ENCODE peak calls at places on chromosomes 2 and 18, in eight cellular contexts. L is lower lobe of right lung; O is OCI-LY7; P is adrenal gland; R is breast epithelium; J is endodermal cell; D is right atrium auricular region; V is CD4-positive, alpha-beta memory T cell. Q is an unnamed sample. For H3K4me1, the result is how much of the 10 kb centered on the place peaks cover.

GRCh38 chr2:108637304-108637669 is 82.0 kb upstream of the RANBP2 start:
- DNase-seq in L (no peak), O (no peak), P (peak), R (no peak), J (no peak), D (peak), V (no peak), Q (no peak)

GRCh38 chr2:230203110-230203676 is 16.6 kb downstream of the SP110 start:
- DNase-seq in L (no peak), O (peak), P (no peak), R (no peak), J (no peak), D (no peak), V (no peak), Q (no peak)

GRCh38 chr2:175855794-175856453 is 146.1 kb downstream of the LNPK start:
- DNase-seq in L (no peak), O (no peak), P (peak), R (no peak), J (no peak), D (peak), V (no peak), Q (no peak)

GRCh38 chr18:76396792-76397191 is 98.2 kb downstream of the ZNF516 start:
- DNase-seq in L (no peak), O (no peak), P (peak), R (no peak), J (no peak), D (no peak), V (no peak), Q (no peak)

GRCh38 chr2:60459896-60460295 is 93.6 kb downstream of the BCL11A start:
- DNase-seq in L (no peak), O (no peak), P (no peak), R (no peak), J (no peak), D (no peak), V (no peak), Q (no peak)

GRCh38 chr2:29765711-29766110 is 155.7 kb downstream of the ALK start:
- DNase-seq in L (no peak), O (no peak), P (no peak), R (no peak), J (no peak), D (no peak), V (no peak), Q (no peak)

GRCh38 chr2:232026941-232027340 is 65.4 kb downstream of the DIS3L2 start:
- DNase-seq in L (no peak), O (no peak), P (no peak), R (no peak), J (no peak), D (no peak), V (no peak), Q (no peak)

GRCh38 chr2:132478669-132479068 is 62.1 kb downstream of the GPR39 start:
- DNase-seq in L (no peak), O (no peak), P (no peak), R (no peak), J (no peak), D (no peak), V (no peak), Q (no peak)

GRCh38 chr2:26179446-26179907 is 6.6 kb downstream of the GAREM2 start:
- DNase-seq in L (no peak), O (no peak), P (no peak), R (no peak), J (peak), D (no peak), V (no peak), Q (no peak)

GRCh38 chr18:80175451-80176235 is 66.6 kb downstream of the ADNP2 start:
- DNase-seq in L (no peak), O (no peak), P (no peak), R (no peak), J (no peak), D (no peak), V (peak), Q (peak)

GRCh38 chr2:145006957-145007672 is 487.2 kb upstream of the ZEB2 start:
- DNase-seq in L (no peak), O (no peak), P (no peak), R (no peak), J (no peak), D (peak), V (no peak), Q (no peak)

GRCh38 chr2:162773352-162773751 is 65.2 kb downstream of the KCNH7 start:
- DNase-seq in L (no peak), O (no peak), P (no peak), R (no peak), J (no peak), D (no peak), V (no peak), Q (no peak)

GRCh38 chr18:79465392-79465991 is 69.8 kb downstream of the NFATC1 start:
- DNase-seq in L (no peak), O (peak), P (no peak), R (no peak), J (peak), D (no peak), V (no peak), Q (no peak)

GRCh38 chr18:13137041-13137938 is 81.3 kb upstream of the LDLRAD4 start:
- DNase-seq in L (peak), O (no peak), P (no peak), R (no peak), J (no peak), D (no peak), V (peak), Q (peak)

GRCh38 chr2:171069286-171069956 is 91.3 kb downstream of the TLK1 start:
- DNase-seq in L (no peak), O (no peak), P (no peak), R (no peak), J (no peak), D (no peak), V (no peak), Q (no peak)

GRCh38 chr2:38176619-38177021 is 100.7 kb upstream of the CYP1B1 start:
- DNase-seq in L (no peak), O (no peak), P (no peak), R (no peak), J (no peak), D (no peak), V (no peak), Q (no peak)

GRCh38 chr2:205865794-205866490 is 183.6 kb downstream of the NRP2 start:
- DNase-seq in L (no peak), O (no peak), P (peak), R (no peak), J (no peak), D (no peak), V (no peak), Q (no peak)

GRCh38 chr2:3288455-3289163 is 89.0 kb downstream of the EIPR1 start:
- DNase-seq in L (peak), O (no peak), P (peak), R (no peak), J (no peak), D (no peak), V (no peak), Q (no peak)

GRCh38 chr2:9909106-9909505 is 42.4 kb upstream of the GRHL1 start:
- DNase-seq in L (no peak), O (no peak), P (no peak), R (no peak), J (no peak), D (no peak), V (no peak), Q (no peak)

GRCh38 chr18:43501099-43501498 is 223.8 kb upstream of the SYT4 start:
- DNase-seq in L (no peak), O (no peak), P (no peak), R (no peak), J (no peak), D (no peak), V (no peak), Q (no peak)

GRCh38 chr2:96860065-96861029 is 2.5 kb upstream of the ANKRD39 start:
- DNase-seq in L (no peak), O (no peak), P (no peak), R (no peak), J (peak), D (no peak), V (peak), Q (peak)

GRCh38 chr2:52776571-52776970 is 991.0 kb upstream of the CHAC2 start:
- DNase-seq in L (no peak), O (no peak), P (no peak), R (no peak), J (no peak), D (no peak), V (no peak), Q (no peak)

GRCh38 chr2:124001681-124002080 is 23.4 kb upstream of the CNTNAP5 start:
- DNase-seq in L (no peak), O (no peak), P (peak), R (no peak), J (no peak), D (no peak), V (no peak), Q (no peak)

GRCh38 chr2:101759162-101759561 is 61.7 kb downstream of the MAP4K4 start:
- DNase-seq in L (no peak), O (no peak), P (no peak), R (no peak), J (no peak), D (peak), V (no peak), Q (no peak)

GRCh38 chr2:97546711-97547110 is 43.0 kb downstream of the ANKRD36B start:
- DNase-seq in L (no peak), O (no peak), P (no peak), R (no peak), J (no peak), D (no peak), V (no peak), Q (no peak)

GRCh38 chr18:52903858-52904257 is 563.9 kb downstream of the DCC start:
- DNase-seq in L (peak), O (peak), P (peak), R (no peak), J (peak), D (no peak), V (no peak), Q (no peak)

GRCh38 chr2:12162269-12163247 is 416.1 kb downstream of the LPIN1 start:
- DNase-seq in L (no peak), O (no peak), P (no peak), R (no peak), J (peak), D (no peak), V (no peak), Q (no peak)

GRCh38 chr2:195330513-195330956 is 326.5 kb upstream of the SLC39A10 start:
- DNase-seq in L (no peak), O (peak), P (no peak), R (no peak), J (no peak), D (no peak), V (no peak), Q (no peak)

GRCh38 chr2:79375817-79376216 is 137.0 kb upstream of the CTNNA2 start:
- DNase-seq in L (no peak), O (no peak), P (no peak), R (no peak), J (no peak), D (no peak), V (no peak), Q (no peak)

GRCh38 chr18:25225152-25225551 is 126.8 kb downstream of the ZNF521 start:
- DNase-seq in L (no peak), O (no peak), P (no peak), R (no peak), J (no peak), D (no peak), V (no peak), Q (no peak)

GRCh38 chr2:60867848-60868247 is 13.5 kb upstream of the REL start:
- DNase-seq in L (no peak), O (peak), P (peak), R (no peak), J (no peak), D (no peak), V (peak), Q (peak)

GRCh38 chr18:33231474-33232317 is 208.8 kb downstream of the CCDC178 start:
- DNase-seq in L (no peak), O (peak), P (peak), R (peak), J (peak), D (peak), V (peak), Q (no peak)

GRCh38 chr2:72040629-72041403 is 106.8 kb downstream of the CYP26B1 start:
- DNase-seq in L (no peak), O (no peak), P (no peak), R (no peak), J (no peak), D (no peak), V (no peak), Q (no peak)

GRCh38 chr2:200408428-200409311 is 101.2 kb downstream of the KCTD18 start:
- DNase-seq in L (peak), O (no peak), P (no peak), R (no peak), J (peak), D (no peak), V (no peak), Q (no peak)

GRCh38 chr2:3008551-3009498 is 368.8 kb downstream of the EIPR1 start:
- DNase-seq in L (no peak), O (no peak), P (no peak), R (no peak), J (no peak), D (no peak), V (no peak), Q (no peak)

GRCh38 chr2:222878877-222879601 is 18.2 kb downstream of the ACSL3 start:
- DNase-seq in L (no peak), O (no peak), P (no peak), R (no peak), J (no peak), D (no peak), V (no peak), Q (no peak)

GRCh38 chr2:56474412-56475158 is 290.8 kb downstream of the CCDC85A start:
- DNase-seq in L (no peak), O (no peak), P (no peak), R (no peak), J (no peak), D (no peak), V (no peak), Q (no peak)

GRCh38 chr2:129813404-129813803 is 166.1 kb upstream of the RAB6C start:
- DNase-seq in L (no peak), O (peak), P (no peak), R (no peak), J (no peak), D (no peak), V (no peak), Q (no peak)

GRCh38 chr2:195318440-195319111 is 338.4 kb upstream of the SLC39A10 start:
- DNase-seq in L (no peak), O (peak), P (peak), R (no peak), J (peak), D (no peak), V (peak), Q (peak)

GRCh38 chr2:29084561-29084960 is 10.2 kb upstream of the PCARE start:
- DNase-seq in L (no peak), O (no peak), P (no peak), R (no peak), J (no peak), D (no peak), V (no peak), Q (no peak)

DNA sequence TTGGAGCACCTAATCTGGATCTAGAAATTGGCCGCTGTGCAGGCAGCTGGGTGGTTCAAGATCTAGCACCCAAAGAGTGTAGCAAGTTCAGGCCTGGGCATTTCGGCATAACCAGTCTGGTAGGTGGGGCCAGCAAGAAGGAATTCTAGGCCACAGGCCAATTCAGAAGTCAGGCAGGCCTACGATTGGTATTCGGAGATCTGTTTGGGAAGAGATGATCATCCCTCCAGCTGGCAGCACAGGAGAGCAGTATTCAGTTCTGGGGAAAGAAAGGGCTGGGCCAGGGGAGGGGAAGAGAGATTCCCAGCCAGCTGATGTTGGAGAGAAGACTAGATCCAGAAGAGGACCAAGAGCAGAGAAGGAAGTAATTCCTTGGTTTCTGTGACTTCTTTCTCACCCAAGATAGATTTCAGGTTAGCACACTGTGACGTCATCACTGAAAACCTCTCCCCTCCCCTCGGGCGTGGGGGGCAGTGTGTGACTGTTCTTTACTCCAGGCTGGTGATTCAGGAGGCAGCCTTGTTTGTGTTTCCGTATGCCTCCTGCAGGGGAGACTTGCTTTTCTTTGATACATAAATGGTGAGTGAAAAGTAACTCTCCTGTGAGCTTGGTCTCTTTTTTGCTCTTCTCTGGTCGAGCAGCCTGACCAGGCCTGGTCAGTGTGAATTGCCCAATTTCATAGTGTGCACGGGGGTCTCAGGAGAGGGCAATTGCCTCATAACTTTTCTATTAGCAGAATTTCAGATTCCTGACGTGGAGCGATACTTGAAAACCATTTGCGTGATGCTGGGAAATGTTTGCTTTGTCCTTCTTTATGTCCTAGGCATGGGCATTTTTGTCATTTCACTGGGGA is 61.1 kb downstream of the MEIS1 start:
- DNase-seq in L (no peak), O (no peak), P (peak), R (peak), J (peak), D (peak), V (no peak), Q (no peak)
- H3K27ac ChIP-seq in L (peak), O (no peak), P (peak), R (peak), J (no peak), D (peak), V (no peak), Q (no peak)

GRCh38 chr18:61850756-61851155 is 42.1 kb downstream of the RNF152 start:
- DNase-seq in L (no peak), O (no peak), P (no peak), R (no peak), J (no peak), D (no peak), V (no peak), Q (no peak)
- H3K4me3 ChIP-seq in L (no peak), O (no peak), P (no peak), R (no peak), J (no peak), D (no peak), V (no peak), Q (no peak)

GRCh38 chr2:218898109-218898878 is 17.6 kb downstream of the WNT10A start:
- DNase-seq in L (peak), O (peak), P (peak), R (no peak), J (peak), D (peak), V (peak), Q (peak)
- H3K4me1 ChIP-seq in L (under half), O (half or more), P (under half), R (under half), J (under half), D (under half), V (half or more), Q (half or more)

GRCh38 chr2:160408575-160409291 is 84.9 kb downstream of the RBMS1 start:
- DNase-seq in L (no peak), O (no peak), P (no peak), R (no peak), J (peak), D (no peak), V (no peak), Q (no peak)
- H3K27ac ChIP-seq in L (peak), O (no peak), P (peak), R (peak), J (peak), D (peak), V (no peak), Q (no peak)

GRCh38 chr2:135059577-135059976 is 7.5 kb downstream of the RAB3GAP1 start:
- DNase-seq in L (no peak), O (no peak), P (no peak), R (no peak), J (no peak), D (no peak), V (no peak), Q (no peak)

GRCh38 chr2:135056790-135057189 is 4.7 kb downstream of the RAB3GAP1 start:
- DNase-seq in L (no peak), O (peak), P (no peak), R (no peak), J (no peak), D (no peak), V (no peak), Q (no peak)

GRCh38 chr2:135052042-135052876 is at the start of gene RAB3GAP1:
- DNase-seq in L (peak), O (peak), P (peak), R (peak), J (peak), D (peak), V (peak), Q (peak)

GRCh38 chr2:135052997-135053474 is 944 bp downstream of the RAB3GAP1 start:
- DNase-seq in L (peak), O (peak), P (no peak), R (no peak), J (peak), D (no peak), V (peak), Q (no peak)

DNA sequence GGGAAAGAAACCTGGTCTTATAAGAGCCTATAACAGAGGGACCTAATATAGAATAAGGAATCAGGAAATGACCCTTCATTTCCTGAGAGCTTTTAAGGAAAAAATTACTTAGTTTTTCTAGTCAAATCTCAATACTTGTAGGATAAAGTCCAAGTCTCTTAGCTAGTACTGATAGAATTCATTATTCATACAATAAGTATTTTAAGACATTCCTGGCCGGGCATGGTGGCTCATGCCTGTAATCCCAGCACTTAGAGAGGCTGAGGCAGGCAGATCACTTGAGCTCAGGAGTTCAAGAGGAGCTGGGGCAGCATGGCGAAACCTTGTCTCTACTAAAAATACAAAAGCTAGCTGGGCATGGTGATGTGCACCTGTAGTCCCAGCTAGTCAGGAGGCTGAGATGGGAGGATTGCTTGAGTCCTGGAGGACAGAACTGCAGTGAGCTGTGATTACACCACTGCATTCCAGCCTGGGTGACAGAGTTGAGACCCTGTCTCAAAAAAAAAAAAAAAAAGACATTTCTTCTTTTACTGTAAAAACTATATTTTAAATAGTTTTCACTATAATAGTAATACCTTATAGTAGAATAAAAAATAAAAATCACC is 3.2 kb downstream of the RAB3GAP1 start:
- DNase-seq in L (no peak), O (no peak), P (no peak), R (no peak), J (no peak), D (no peak), V (no peak), Q (no peak)
- H3K4me3 ChIP-seq in L (no peak), O (no peak), P (no peak), R (no peak), J (no peak), D (no peak), V (no peak), Q (no peak)

DNA sequence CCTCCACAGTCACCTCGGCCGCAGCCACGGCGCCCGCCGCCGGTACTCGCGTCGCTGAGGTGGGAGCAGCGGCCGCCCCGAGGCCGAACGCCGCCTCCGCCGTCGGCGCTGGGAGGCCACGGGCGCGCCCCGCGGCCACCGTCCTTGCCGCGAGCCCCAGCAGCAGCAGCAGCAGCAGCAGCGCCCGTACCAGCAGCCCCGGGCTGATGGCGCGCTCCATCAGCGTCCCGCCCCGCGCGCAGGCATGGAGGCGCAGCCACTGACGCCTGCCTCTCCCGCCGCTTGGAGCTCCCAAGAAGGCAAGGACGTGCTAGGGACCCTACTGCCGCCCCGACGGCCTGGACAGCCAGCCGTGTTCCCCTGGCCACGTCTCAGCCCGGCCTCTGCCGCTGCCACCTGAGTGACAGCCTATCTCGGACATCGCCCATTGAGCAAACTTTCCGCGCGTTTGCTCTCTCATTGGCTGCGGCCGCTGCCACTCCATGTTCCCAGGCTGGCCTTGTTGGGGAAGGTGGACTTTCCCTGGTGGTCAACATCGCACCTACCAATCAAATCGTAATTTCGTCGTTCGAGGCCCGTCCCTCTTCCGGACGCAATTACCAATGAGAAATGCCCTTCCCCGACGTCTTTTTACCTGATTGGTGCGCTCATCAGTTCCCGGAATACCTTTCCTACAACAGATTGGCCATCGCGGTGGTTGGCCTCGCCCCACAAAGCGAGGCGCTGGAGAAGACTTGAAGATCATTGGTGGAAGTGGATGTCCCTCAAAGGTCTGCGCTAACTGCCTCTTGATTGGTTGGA is at the start of gene EIF2AK3:
- DNase-seq in L (peak), O (peak), P (peak), R (peak), J (peak), D (peak), V (peak), Q (peak)
- H3K4me1 ChIP-seq in L (under half), O (half or more), P (under half), R (under half), J (under half), D (under half), V (under half), Q (under half)